ENCODE peak calls at places on chromosome 17, in seven cellular contexts. U is NCI-H1092 treated with DMSO at 0.1 percent for 48 hours; B is Kasumi-1; N is activated CD4-positive, CD25-positive, alpha-beta regulatory T cell; F is HAP-1; V is activated gamma-delta T cell; Y is AG08395. G is an unnamed sample.

GRCh38 chr17:17784599-17785264 is 52.1 kb downstream of the SREBF1 start:
- DNase-seq in U (no peak), B (no peak), N (no peak), F (no peak), V (no peak), Y (no peak), G (peak; percentile 48)

GRCh38 chr17:43779145-43780125 is 658 bp upstream of the DUSP3 start:
- DNase-seq in U (peak; percentile 49), B (peak; percentile 81), N (no peak), F (peak; percentile 52), V (no peak), Y (no peak), G (peak; percentile 57)

GRCh38 chr17:59167571-59168001 is 12.0 kb downstream of the PRR11 start:
- DNase-seq in U (no peak), B (no peak), N (no peak), F (no peak), V (no peak), Y (no peak), G (no peak)

GRCh38 chr17:7612294-7612640 is 2.4 kb downstream of the FXR2 start:
- DNase-seq in U (no peak), B (no peak), N (no peak), F (no peak), V (no peak), Y (no peak), G (no peak)

GRCh38 chr17:65553009-65553645 is 8.3 kb downstream of the AXIN2 start:
- DNase-seq in U (no peak), B (no peak), N (no peak), F (no peak), V (no peak), Y (peak; percentile 88), G (no peak)

GRCh38 chr17:13209091-13209490 is 191.3 kb upstream of the ELAC2 start:
- DNase-seq in U (no peak), B (no peak), N (no peak), F (no peak), V (no peak), Y (no peak), G (no peak)

GRCh38 chr17:63395075-63395815 is 50.9 kb downstream of the CYB561 start:
- DNase-seq in U (no peak), B (no peak), N (no peak), F (no peak), V (no peak), Y (peak; percentile 87), G (no peak)

GRCh38 chr17:74731347-74731605 is 5.8 kb upstream of the RAB37 start:
- DNase-seq in U (no peak), B (no peak), N (no peak), F (no peak), V (no peak), Y (no peak), G (no peak)

GRCh38 chr17:67020293-67020766 is 24.0 kb upstream of the CACNG1 start:
- DNase-seq in U (no peak), B (no peak), N (no peak), F (no peak), V (no peak), Y (no peak), G (no peak)

GRCh38 chr17:3639981-3640596 is 3.5 kb downstream of the CTNS start:
- DNase-seq in U (no peak), B (peak; percentile 39), N (no peak), F (no peak), V (no peak), Y (no peak), G (no peak)

GRCh38 chr17:31307640-31308039 is 6.2 kb downstream of the EVI2B start:
- DNase-seq in U (no peak), B (no peak), N (no peak), F (no peak), V (no peak), Y (no peak), G (no peak)

GRCh38 chr17:14048169-14048568 is 21.1 kb upstream of the COX10 start:
- DNase-seq in U (no peak), B (no peak), N (no peak), F (no peak), V (no peak), Y (no peak), G (peak; percentile 54)

GRCh38 chr17:72707881-72708280 is 384.6 kb downstream of the SLC39A11 start:
- DNase-seq in U (no peak), B (no peak), N (no peak), F (no peak), V (no peak), Y (no peak), G (no peak)

GRCh38 chr17:60345233-60345632 is 46.7 kb downstream of the USP32 start:
- DNase-seq in U (no peak), B (no peak), N (no peak), F (no peak), V (no peak), Y (no peak), G (peak; percentile 12)

GRCh38 chr17:45128331-45128730 is 4.0 kb downstream of the PLCD3 start:
- DNase-seq in U (no peak), B (no peak), N (no peak), F (no peak), V (no peak), Y (no peak), G (no peak)

GRCh38 chr17:37079065-37079708 is 130.4 kb downstream of the AATF start:
- DNase-seq in U (no peak), B (no peak), N (no peak), F (no peak), V (no peak), Y (no peak), G (no peak)

GRCh38 chr17:72297326-72298115 is 176.7 kb downstream of the SOX9 start:
- DNase-seq in U (no peak), B (no peak), N (no peak), F (no peak), V (no peak), Y (peak; percentile 56), G (no peak)